ENCODE peak calls at places on chromosome 1, in four cellular contexts. One of them, this sample, is unnamed.
A peak's percentile ranks its signal among the peaks of the same experiment; 100 is the strongest.

GRCh38 chr1:25492323-25492722 is 51.1 kb upstream of the LDLRAP1 start:
- DNase-seq in activated CD4-positive, alpha-beta T cell treated with anti-CD3 and anti-CD28 coated beads, Interleukin-2, amount 10 ng/mL, durations not matched to agents 7 days and 5 days: no peak
- DNase-seq in stromal cell of bone marrow: no peak
- DNase-seq in effector memory CD8-positive, alpha-beta T cell: no peak
- DNase-seq in this sample: no peak

GRCh38 chr1:53653200-53653575 is 85.8 kb downstream of the GLIS1 start:
- DNase-seq in effector memory CD8-positive, alpha-beta T cell: no peak
- DNase-seq in stromal cell of bone marrow: no peak
- DNase-seq in activated CD4-positive, alpha-beta T cell treated with anti-CD3 and anti-CD28 coated beads, Interleukin-2, amount 10 ng/mL, durations not matched to agents 7 days and 5 days: no peak
- DNase-seq in this sample: no peak

GRCh38 chr1:40094481-40095110 is 2.5 kb downstream of the PPT1 start:
- DNase-seq in stromal cell of bone marrow: no peak
- DNase-seq in activated CD4-positive, alpha-beta T cell treated with anti-CD3 and anti-CD28 coated beads, Interleukin-2, amount 10 ng/mL, durations not matched to agents 7 days and 5 days: no peak
- DNase-seq in effector memory CD8-positive, alpha-beta T cell: no peak
- DNase-seq in this sample: no peak

GRCh38 chr1:151828931-151829330 is 2.7 kb downstream of the RORC start:
- DNase-seq in activated CD4-positive, alpha-beta T cell treated with anti-CD3 and anti-CD28 coated beads, Interleukin-2, amount 10 ng/mL, durations not matched to agents 7 days and 5 days: no peak
- DNase-seq in stromal cell of bone marrow: no peak
- DNase-seq in effector memory CD8-positive, alpha-beta T cell: no peak
- DNase-seq in this sample: no peak

GRCh38 chr1:184945678-184946412 is 28.5 kb downstream of the NIBAN1 start:
- DNase-seq in stromal cell of bone marrow: peak; percentile 54
- DNase-seq in effector memory CD8-positive, alpha-beta T cell: no peak
- DNase-seq in activated CD4-positive, alpha-beta T cell treated with anti-CD3 and anti-CD28 coated beads, Interleukin-2, amount 10 ng/mL, durations not matched to agents 7 days and 5 days: no peak
- DNase-seq in this sample: no peak

GRCh38 chr1:20361805-20362381 is 71.2 kb downstream of the VWA5B1 start:
- DNase-seq in activated CD4-positive, alpha-beta T cell treated with anti-CD3 and anti-CD28 coated beads, Interleukin-2, amount 10 ng/mL, durations not matched to agents 7 days and 5 days: peak; percentile 12
- DNase-seq in effector memory CD8-positive, alpha-beta T cell: peak; percentile 16
- DNase-seq in stromal cell of bone marrow: no peak
- DNase-seq in this sample: peak; percentile 49

GRCh38 chr1:88763649-88764406 is 79.8 kb downstream of the PKN2 start:
- DNase-seq in stromal cell of bone marrow: peak; percentile 15
- DNase-seq in activated CD4-positive, alpha-beta T cell treated with anti-CD3 and anti-CD28 coated beads, Interleukin-2, amount 10 ng/mL, durations not matched to agents 7 days and 5 days: no peak
- DNase-seq in effector memory CD8-positive, alpha-beta T cell: no peak
- DNase-seq in this sample: no peak

GRCh38 chr1:52337439-52337838 is 28.6 kb downstream of the CC2D1B start:
- DNase-seq in effector memory CD8-positive, alpha-beta T cell: no peak
- DNase-seq in activated CD4-positive, alpha-beta T cell treated with anti-CD3 and anti-CD28 coated beads, Interleukin-2, amount 10 ng/mL, durations not matched to agents 7 days and 5 days: no peak
- DNase-seq in stromal cell of bone marrow: no peak
- DNase-seq in this sample: no peak

GRCh38 chr1:70487910-70488665 is 77.0 kb downstream of the CTH start:
- DNase-seq in stromal cell of bone marrow: no peak
- DNase-seq in activated CD4-positive, alpha-beta T cell treated with anti-CD3 and anti-CD28 coated beads, Interleukin-2, amount 10 ng/mL, durations not matched to agents 7 days and 5 days: peak; percentile 36
- DNase-seq in effector memory CD8-positive, alpha-beta T cell: no peak
- DNase-seq in this sample: no peak

GRCh38 chr1:56448937-56449336 is 130.4 kb downstream of the PLPP3 start:
- DNase-seq in activated CD4-positive, alpha-beta T cell treated with anti-CD3 and anti-CD28 coated beads, Interleukin-2, amount 10 ng/mL, durations not matched to agents 7 days and 5 days: no peak
- DNase-seq in stromal cell of bone marrow: no peak
- DNase-seq in effector memory CD8-positive, alpha-beta T cell: no peak
- DNase-seq in this sample: no peak